ENCODE peak calls at places on chromosomes 16 and 17, in five cellular contexts. N is IMR-90, I is HepG2, H is uterus, A is A549. R is an unnamed sample.
A peak's percentile ranks its signal among the peaks of the same experiment; 100 is the strongest.

GRCh38 chr17:37045271-37045946 is 96.7 kb downstream of the AATF start:
- DNase-seq in A (no peak), H (no peak), N (no peak), I (no peak), R (no peak)

GRCh38 chr17:42399948-42400843 is 12.0 kb upstream of the STAT3 start:
- DNase-seq in N (no peak), I (no peak), H (no peak), A (no peak), R (no peak)

GRCh38 chr16:85216522-85217375 is 104.5 kb upstream of the CIBAR2 start:
- DNase-seq in H (no peak), A (no peak), N (no peak), I (no peak), R (no peak)

GRCh38 chr16:58393138-58393504 is 850 bp downstream of the GINS3 start:
- DNase-seq in I (peak; percentile 15), N (no peak), A (no peak), H (no peak), R (no peak)

GRCh38 chr17:8662076-8662831 is 31.7 kb upstream of the MYH10 start:
- DNase-seq in N (no peak), A (no peak), I (no peak), H (no peak), R (no peak)

GRCh38 chr17:71163121-71163812 is 957.6 kb upstream of the SOX9 start:
- DNase-seq in N (peak; percentile 41), H (no peak), A (no peak), I (no peak), R (no peak)

GRCh38 chr17:15892244-15892643 is 52.7 kb upstream of the ADORA2B start:
- DNase-seq in I (no peak), N (no peak), A (no peak), H (no peak), R (peak; percentile 48)

GRCh38 chr16:8982816-8983215 is 19.1 kb upstream of the USP7 start:
- DNase-seq in H (no peak), N (no peak), A (no peak), I (no peak), R (no peak)

GRCh38 chr16:73268311-73268997 is 220.5 kb upstream of the ZFHX3 start:
- DNase-seq in I (peak; percentile 12), N (peak; percentile 16), A (peak; percentile 11), H (peak; percentile 20), R (no peak)

GRCh38 chr17:38844261-38844757 is 9.2 kb downstream of the RPL23 start:
- DNase-seq in H (no peak), I (peak; percentile 51), A (no peak), N (no peak), R (no peak)

GRCh38 chr17:67995568-67996191 is 589 bp downstream of the C17orf58 start:
- DNase-seq in N (no peak), A (no peak), I (no peak), H (peak; percentile 38), R (peak; percentile 90)

GRCh38 chr16:49795513-49795912 is 60.4 kb downstream of the ZNF423 start:
- DNase-seq in A (no peak), N (no peak), I (no peak), H (no peak), R (no peak)

GRCh38 chr17:78724544-78724943 is 57.5 kb downstream of the CYTH1 start:
- DNase-seq in H (no peak), I (no peak), A (no peak), N (no peak), R (no peak)

GRCh38 chr16:75116911-75117245 is 298 bp upstream of the LDHD start:
- DNase-seq in A (no peak), H (no peak), I (no peak), N (no peak), R (no peak)

GRCh38 chr17:15343749-15344148 is 2.4 kb upstream of the TEKT3 start:
- DNase-seq in I (no peak), A (peak; percentile 46), N (peak; percentile 75), H (no peak), R (no peak)

GRCh38 chr17:34474706-34475105 is 104.7 kb upstream of the TMEM132E start:
- DNase-seq in A (no peak), I (peak; percentile 3), H (no peak), N (no peak), R (no peak)

GRCh38 chr16:47858333-47859067 is 297.3 kb downstream of the ABCC12 start:
- DNase-seq in N (no peak), H (no peak), I (no peak), A (no peak), R (no peak)

GRCh38 chr17:43530303-43531081 is 15.6 kb downstream of the ETV4 start:
- DNase-seq in N (peak; percentile 93), H (peak; percentile 73), A (no peak), I (peak; percentile 100), R (peak; percentile 90)

GRCh38 chr16:84360170-84360569 is 8.2 kb upstream of the ATP2C2 start:
- DNase-seq in N (peak; percentile 25), I (no peak), H (no peak), A (no peak), R (no peak)

GRCh38 chr17:74736423-74737298 is at the start of gene RAB37:
- DNase-seq in I (peak; percentile 99), H (no peak), N (no peak), A (peak; percentile 90), R (no peak)

GRCh38 chr16:85923153-85924021 is 24.4 kb downstream of the IRF8 start:
- DNase-seq in I (no peak), H (no peak), N (peak; percentile 59), A (peak; percentile 36), R (no peak)

GRCh38 chr16:477758-478157 is 49.8 kb upstream of the CAPN15 start:
- DNase-seq in A (no peak), N (no peak), H (no peak), I (no peak), R (no peak)

GRCh38 chr17:17152385-17152784 is 53.7 kb downstream of the PLD6 start:
- DNase-seq in A (no peak), I (no peak), H (no peak), N (no peak), R (no peak)

GRCh38 chr16:75323928-75324327 is 72.5 kb upstream of the BCAR1 start:
- DNase-seq in I (no peak), A (no peak), N (no peak), H (no peak), R (no peak)

GRCh38 chr17:79070266-79070880 is 4.3 kb upstream of the ENGASE start:
- DNase-seq in A (no peak), H (no peak), N (no peak), I (no peak), R (no peak)

GRCh38 chr17:57380055-57380356 is 123.7 kb downstream of the MSI2 start:
- DNase-seq in H (no peak), N (no peak), A (no peak), I (no peak), R (no peak)
- H3K4me3 ChIP-seq in H (no peak overlapping the region), N (no peak overlapping the region), A (no peak overlapping the region), I (no peak overlapping the region), R (no peak overlapping the region)

GRCh38 chr17:81708739-81709185 is 3.3 kb upstream of the SLC25A10 start:
- DNase-seq in I (no peak), H (no peak), A (no peak), N (no peak), R (no peak)

GRCh38 chr17:81706757-81707624 is 3.8 kb downstream of the MRPL12 start:
- DNase-seq in H (no peak), A (no peak), N (no peak), I (no peak), R (no peak)

GRCh38 chr17:81706232-81706611 is 3.1 kb downstream of the MRPL12 start:
- DNase-seq in N (no peak), H (no peak), I (no peak), A (no peak), R (no peak)

GRCh38 chr17:81705518-81706231 is 2.5 kb downstream of the MRPL12 start:
- DNase-seq in A (no peak), I (no peak), H (no peak), N (no peak), R (no peak)

GRCh38 chr17:81707725-81708646 is 4.1 kb upstream of the SLC25A10 start:
- DNase-seq in A (no peak), I (no peak), N (no peak), H (no peak), R (no peak)
- TF ChIP-seq POLR2A in A (no peak), I (no peak), N (no peak), H (no peak), R (no peak)

GRCh38 chr16:50802958-50803357 is 61.1 kb downstream of the CYLD start:
- DNase-seq in H (no peak), N (no peak), I (no peak), A (peak; percentile 13), R (no peak)

GRCh38 chr16:50804290-50804907 is 62.5 kb downstream of the CYLD start:
- DNase-seq in I (peak; percentile 82), H (no peak), A (no peak), N (no peak), R (no peak)

GRCh38 chr16:50808929-50809538 is 67.1 kb downstream of the CYLD start:
- DNase-seq in I (no peak), A (no peak), N (no peak), H (no peak), R (no peak)

GRCh38 chr16:50809561-50809960 is 67.7 kb downstream of the CYLD start:
- DNase-seq in A (no peak), N (no peak), I (no peak), H (no peak), R (no peak)

GRCh38 chr16:50806099-50807062 is 64.5 kb downstream of the CYLD start:
- DNase-seq in H (peak; percentile 82), A (peak; percentile 88), N (peak; percentile 87), I (peak; percentile 88), R (peak; percentile 87)
- H3K4me3 ChIP-seq in H (no peak overlapping the region), A (peak overlapping the region; percentile 26), N (peak overlapping the region; percentile 45), I (peak overlapping the region; percentile 24), R (no peak overlapping the region)

DNA sequence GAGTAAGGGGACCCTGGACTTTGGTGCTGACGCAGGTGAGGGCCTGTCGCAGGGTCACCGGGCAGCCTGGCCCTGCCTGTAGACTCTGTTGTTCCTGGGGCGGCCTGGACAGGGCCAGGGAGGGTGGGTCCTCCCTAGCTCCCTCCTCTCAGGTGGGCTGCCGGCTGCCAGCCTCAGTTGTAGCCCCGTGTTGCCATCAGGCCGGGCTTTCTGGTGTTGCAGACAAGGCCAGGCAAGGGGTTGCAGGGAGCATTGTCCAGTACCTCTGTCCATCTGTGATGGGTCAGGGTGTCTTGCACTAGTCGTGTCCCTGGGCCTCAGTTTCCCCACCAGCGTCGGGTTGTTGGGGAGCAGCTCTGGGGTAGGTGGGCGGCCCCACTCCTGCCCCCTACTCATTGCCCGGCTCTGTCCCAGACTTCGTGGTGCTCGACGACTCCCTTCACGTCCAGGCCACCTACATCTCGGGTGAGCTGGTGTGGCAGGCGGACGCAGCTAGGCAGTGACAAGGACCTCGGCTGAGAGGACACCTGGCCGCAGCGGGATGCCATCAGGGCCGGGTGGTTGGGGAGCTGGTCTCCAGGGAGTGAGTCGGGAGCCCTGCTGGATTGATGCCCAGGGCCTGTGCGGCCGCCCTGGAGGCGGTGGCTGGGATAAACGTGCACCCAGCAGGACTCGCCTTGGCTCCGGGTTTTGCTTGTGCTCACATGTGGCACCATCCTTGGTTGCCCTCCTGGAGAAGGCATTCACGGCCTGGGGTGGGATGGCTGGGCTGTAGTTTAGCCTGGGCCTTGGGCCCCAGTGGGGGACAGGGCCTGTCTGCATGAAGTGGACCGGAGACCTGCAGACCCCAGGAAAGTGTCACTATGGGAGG is 1.9 kb downstream of the CEMP1 start:
- DNase-seq in I (no peak), A (no peak), N (peak; percentile 12), H (peak; percentile 19), R (no peak)
- TF ChIP-seq POLR2A in I (peak; percentile 29), A (no peak), N (no peak), H (no peak), R (no peak)

R was measured in lower leg skin.